ENCODE peak calls at places on chromosomes 11 and 22, in six cellular contexts. One of them, this sample, is unnamed.

GRCh38 chr11:64558065-64558745 is 32.8 kb upstream of the SLC22A12 start:
- DNase-seq in PC-3: no peak
- DNase-seq in MCF 10A: no peak
- DNase-seq in RWPE2: peak
- DNase-seq in endothelial cell of umbilical vein: no peak
- DNase-seq in lung: no peak
- DNase-seq in this sample: no peak

GRCh38 chr11:44774131-44774530 is 47.4 kb downstream of the TSPAN18 start:
- DNase-seq in PC-3: no peak
- DNase-seq in MCF 10A: no peak
- DNase-seq in RWPE2: no peak
- DNase-seq in endothelial cell of umbilical vein: peak
- DNase-seq in lung: no peak
- DNase-seq in this sample: no peak

GRCh38 chr11:78833237-78833636 is 258.6 kb upstream of the NARS2 start:
- DNase-seq in PC-3: no peak
- DNase-seq in MCF 10A: no peak
- DNase-seq in RWPE2: no peak
- DNase-seq in endothelial cell of umbilical vein: no peak
- DNase-seq in lung: no peak
- DNase-seq in this sample: no peak

GRCh38 chr22:29072193-29072978 is 449 bp upstream of the KREMEN1 start:
- DNase-seq in PC-3: peak
- DNase-seq in MCF 10A: peak
- DNase-seq in RWPE2: peak
- DNase-seq in endothelial cell of umbilical vein: peak
- DNase-seq in lung: peak
- DNase-seq in this sample: peak

GRCh38 chr22:23121026-23121823 is 20.6 kb downstream of the RSPH14 start:
- DNase-seq in PC-3: no peak
- DNase-seq in MCF 10A: no peak
- DNase-seq in RWPE2: no peak
- DNase-seq in endothelial cell of umbilical vein: no peak
- DNase-seq in lung: no peak
- DNase-seq in this sample: no peak

GRCh38 chr22:40890881-40891280 is 29.0 kb upstream of the DNAJB7 start:
- DNase-seq in PC-3: no peak
- DNase-seq in MCF 10A: peak
- DNase-seq in RWPE2: no peak
- DNase-seq in endothelial cell of umbilical vein: no peak
- DNase-seq in lung: no peak
- DNase-seq in this sample: no peak

GRCh38 chr11:80155412-80156017 is 714.7 kb upstream of the TENM4 start:
- DNase-seq in PC-3: peak
- DNase-seq in MCF 10A: peak
- DNase-seq in RWPE2: no peak
- DNase-seq in endothelial cell of umbilical vein: peak
- DNase-seq in lung: no peak
- DNase-seq in this sample: peak

GRCh38 chr11:30586251-30587144 is at the start of gene MPPED2:
- DNase-seq in PC-3: no peak
- DNase-seq in MCF 10A: no peak
- DNase-seq in RWPE2: no peak
- DNase-seq in endothelial cell of umbilical vein: no peak
- DNase-seq in lung: no peak
- DNase-seq in this sample: peak

GRCh38 chr11:68009391-68010000 is 631 bp upstream of the ALDH3B1 start:
- DNase-seq in PC-3: peak
- DNase-seq in MCF 10A: peak
- DNase-seq in RWPE2: no peak
- DNase-seq in endothelial cell of umbilical vein: peak
- DNase-seq in lung: no peak
- DNase-seq in this sample: no peak

GRCh38 chr11:10748241-10748640 is 2.8 kb upstream of the CTR9 start:
- DNase-seq in PC-3: no peak
- DNase-seq in MCF 10A: no peak
- DNase-seq in RWPE2: no peak
- DNase-seq in endothelial cell of umbilical vein: no peak
- DNase-seq in lung: no peak
- DNase-seq in this sample: no peak

DNA sequence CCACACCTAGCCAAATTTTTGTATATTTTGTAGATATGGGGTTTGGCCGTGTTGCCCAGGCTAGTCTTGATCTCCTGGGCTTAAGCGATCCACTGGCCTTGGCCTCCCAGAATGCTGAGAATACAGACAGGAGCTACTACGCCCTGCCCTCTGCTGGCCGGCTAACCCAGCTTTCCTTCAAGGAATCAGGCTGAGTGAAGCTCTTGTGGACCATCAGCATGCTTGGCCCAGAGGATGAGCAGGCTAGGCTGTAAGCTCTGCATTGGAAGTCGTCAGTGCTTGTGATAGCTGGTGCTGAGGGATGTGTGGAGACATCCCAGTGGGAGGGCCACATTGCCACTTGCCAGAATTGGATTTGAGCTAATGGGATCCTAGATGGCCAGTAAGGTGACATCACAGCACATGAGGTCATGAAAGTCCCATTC is 60.6 kb downstream of the MED15 start:
- DNase-seq in PC-3: peak
- DNase-seq in MCF 10A: peak
- DNase-seq in RWPE2: no peak
- DNase-seq in endothelial cell of umbilical vein: no peak
- DNase-seq in lung: no peak
- DNase-seq in this sample: no peak
- TF ChIP-seq CTCF in PC-3: peak
- TF ChIP-seq CTCF in MCF 10A: peak
- TF ChIP-seq CTCF in RWPE2: peak
- TF ChIP-seq CTCF in endothelial cell of umbilical vein: peak
- TF ChIP-seq CTCF in lung: no peak
- TF ChIP-seq CTCF in this sample: peak

GRCh38 chr11:29530961-29531360 is 485.9 kb downstream of the KCNA4 start:
- DNase-seq in PC-3: no peak
- DNase-seq in MCF 10A: no peak
- DNase-seq in RWPE2: no peak
- DNase-seq in endothelial cell of umbilical vein: no peak
- DNase-seq in lung: no peak
- DNase-seq in this sample: no peak

GRCh38 chr11:29527391-29527936 is 489.4 kb downstream of the KCNA4 start:
- DNase-seq in PC-3: peak
- DNase-seq in MCF 10A: peak
- DNase-seq in RWPE2: no peak
- DNase-seq in endothelial cell of umbilical vein: peak
- DNase-seq in lung: no peak
- DNase-seq in this sample: no peak
- TF ChIP-seq CTCF in PC-3: peak
- TF ChIP-seq CTCF in MCF 10A: peak
- TF ChIP-seq CTCF in RWPE2: peak
- TF ChIP-seq CTCF in endothelial cell of umbilical vein: peak
- TF ChIP-seq CTCF in lung: no peak
- TF ChIP-seq CTCF in this sample: peak

GRCh38 chr11:62501432-62501891 is 45.1 kb downstream of the AHNAK start:
- DNase-seq in PC-3: no peak
- DNase-seq in MCF 10A: no peak
- DNase-seq in RWPE2: no peak
- DNase-seq in endothelial cell of umbilical vein: peak
- DNase-seq in lung: no peak
- DNase-seq in this sample: no peak

GRCh38 chr11:62497132-62497915 is 49.3 kb downstream of the AHNAK start:
- DNase-seq in PC-3: peak
- DNase-seq in MCF 10A: peak
- DNase-seq in RWPE2: no peak
- DNase-seq in endothelial cell of umbilical vein: peak
- DNase-seq in lung: no peak
- DNase-seq in this sample: no peak

GRCh38 chr11:62498492-62499286 is 47.9 kb downstream of the AHNAK start:
- DNase-seq in PC-3: no peak
- DNase-seq in MCF 10A: no peak
- DNase-seq in RWPE2: no peak
- DNase-seq in endothelial cell of umbilical vein: no peak
- DNase-seq in lung: no peak
- DNase-seq in this sample: no peak

GRCh38 chr11:62502030-62502730 is 44.4 kb downstream of the AHNAK start:
- DNase-seq in PC-3: no peak
- DNase-seq in MCF 10A: no peak
- DNase-seq in RWPE2: no peak
- DNase-seq in endothelial cell of umbilical vein: peak
- DNase-seq in lung: no peak
- DNase-seq in this sample: no peak

GRCh38 chr11:62500066-62501035 is 46.3 kb downstream of the AHNAK start:
- DNase-seq in PC-3: peak
- DNase-seq in MCF 10A: peak
- DNase-seq in RWPE2: peak
- DNase-seq in endothelial cell of umbilical vein: no peak
- DNase-seq in lung: no peak
- DNase-seq in this sample: no peak
- TF ChIP-seq CTCF in PC-3: no peak
- TF ChIP-seq CTCF in MCF 10A: no peak
- TF ChIP-seq CTCF in RWPE2: no peak
- TF ChIP-seq CTCF in endothelial cell of umbilical vein: no peak
- TF ChIP-seq CTCF in lung: no peak
- TF ChIP-seq CTCF in this sample: no peak

GRCh38 chr11:15011741-15012140 is 39.6 kb upstream of the CALCA start:
- DNase-seq in PC-3: no peak
- DNase-seq in MCF 10A: no peak
- DNase-seq in RWPE2: no peak
- DNase-seq in endothelial cell of umbilical vein: no peak
- DNase-seq in lung: no peak
- DNase-seq in this sample: no peak

GRCh38 chr11:15010860-15011259 is 38.7 kb upstream of the CALCA start:
- DNase-seq in PC-3: no peak
- DNase-seq in MCF 10A: no peak
- DNase-seq in RWPE2: no peak
- DNase-seq in endothelial cell of umbilical vein: no peak
- DNase-seq in lung: no peak
- DNase-seq in this sample: no peak

DNA sequence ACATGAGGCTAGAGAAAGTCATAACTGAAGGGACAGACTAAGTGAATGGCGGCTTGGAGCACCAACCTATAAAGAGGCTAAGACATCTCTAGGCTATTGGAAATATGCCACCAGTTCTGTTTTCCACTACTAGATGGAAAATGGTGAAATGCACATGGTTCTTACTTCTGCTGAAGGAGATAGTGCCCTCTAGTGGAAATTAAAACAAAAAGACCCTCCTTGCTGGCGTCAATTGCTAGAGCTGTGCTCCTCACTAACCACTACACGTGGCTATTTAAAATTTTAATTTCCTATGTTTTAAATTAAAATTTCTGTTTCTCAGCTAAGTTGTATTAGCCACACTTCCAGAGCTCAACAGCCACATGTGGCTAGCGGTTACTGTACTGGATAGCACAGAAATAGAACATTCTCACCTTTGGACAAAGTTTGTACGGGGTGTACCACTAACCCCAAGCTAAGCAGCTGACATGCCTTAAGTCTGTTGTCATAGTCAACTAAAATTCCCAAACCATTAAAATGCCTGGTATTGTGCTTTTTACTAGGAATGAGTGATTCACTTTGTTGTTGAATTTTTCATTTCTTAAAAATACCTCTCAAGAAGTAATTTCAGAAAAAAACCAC is 34.1 kb upstream of the CALCA start:
- DNase-seq in PC-3: peak
- DNase-seq in MCF 10A: peak
- DNase-seq in RWPE2: no peak
- DNase-seq in endothelial cell of umbilical vein: peak
- DNase-seq in lung: no peak
- DNase-seq in this sample: no peak
- TF ChIP-seq CTCF in PC-3: peak
- TF ChIP-seq CTCF in MCF 10A: peak
- TF ChIP-seq CTCF in RWPE2: peak
- TF ChIP-seq CTCF in endothelial cell of umbilical vein: peak
- TF ChIP-seq CTCF in lung: peak
- TF ChIP-seq CTCF in this sample: peak

GRCh38 chr22:50577697-50577986 is 585 bp downstream of the CPT1B start:
- DNase-seq in PC-3: no peak
- DNase-seq in MCF 10A: no peak
- DNase-seq in RWPE2: no peak
- DNase-seq in endothelial cell of umbilical vein: no peak
- DNase-seq in lung: no peak
- DNase-seq in this sample: no peak

GRCh38 chr22:50574383-50574755 is 3.9 kb downstream of the CPT1B start:
- DNase-seq in PC-3: no peak
- DNase-seq in MCF 10A: no peak
- DNase-seq in RWPE2: no peak
- DNase-seq in endothelial cell of umbilical vein: no peak
- DNase-seq in lung: no peak
- DNase-seq in this sample: no peak

GRCh38 chr22:50575426-50575941 is 2.7 kb downstream of the CPT1B start:
- DNase-seq in PC-3: no peak
- DNase-seq in MCF 10A: no peak
- DNase-seq in RWPE2: no peak
- DNase-seq in endothelial cell of umbilical vein: no peak
- DNase-seq in lung: no peak
- DNase-seq in this sample: no peak

GRCh38 chr22:50576806-50577696 is 1.2 kb downstream of the CPT1B start:
- DNase-seq in PC-3: no peak
- DNase-seq in MCF 10A: no peak
- DNase-seq in RWPE2: no peak
- DNase-seq in endothelial cell of umbilical vein: no peak
- DNase-seq in lung: no peak
- DNase-seq in this sample: no peak

GRCh38 chr22:50576070-50576469 is 2.2 kb downstream of the CPT1B start:
- DNase-seq in PC-3: peak
- DNase-seq in MCF 10A: peak
- DNase-seq in RWPE2: no peak
- DNase-seq in endothelial cell of umbilical vein: peak
- DNase-seq in lung: no peak
- DNase-seq in this sample: peak
- TF ChIP-seq CTCF in PC-3: peak
- TF ChIP-seq CTCF in MCF 10A: peak
- TF ChIP-seq CTCF in RWPE2: peak
- TF ChIP-seq CTCF in endothelial cell of umbilical vein: peak
- TF ChIP-seq CTCF in lung: no peak
- TF ChIP-seq CTCF in this sample: peak

DNA sequence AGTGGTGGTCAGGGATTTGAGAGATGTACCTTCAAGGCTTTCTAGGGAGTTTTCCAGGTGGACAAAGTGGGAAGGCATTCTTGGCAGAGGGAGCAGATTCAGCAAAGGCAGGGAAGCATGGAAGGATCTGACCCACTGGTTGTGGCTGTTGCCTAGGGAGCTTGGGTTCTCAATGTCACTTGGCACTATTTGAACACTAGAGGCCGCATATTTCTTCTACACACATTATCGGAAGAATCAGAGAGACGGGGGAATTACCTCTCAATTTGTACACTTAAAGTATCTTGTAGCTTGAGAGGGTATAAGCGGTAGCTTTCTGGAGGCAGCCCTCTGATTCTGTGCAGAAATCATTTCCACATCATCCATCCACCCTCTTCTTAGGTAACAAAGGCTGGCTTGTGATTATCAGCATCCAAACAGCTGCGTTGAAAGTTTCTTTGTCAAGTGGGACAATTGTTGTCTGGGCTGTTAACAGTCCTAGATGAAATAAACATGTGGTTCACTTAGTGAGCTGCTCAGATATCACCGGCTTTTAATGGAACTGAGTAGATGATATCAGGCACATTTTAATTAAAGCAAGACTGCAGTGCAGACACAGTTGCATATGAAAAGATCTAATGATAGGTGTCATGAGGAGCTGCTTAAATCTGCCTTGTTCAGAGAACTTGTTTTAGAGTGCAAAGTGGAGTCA is 2.6 kb downstream of the NELL1 start:
- DNase-seq in PC-3: peak
- DNase-seq in MCF 10A: peak
- DNase-seq in RWPE2: no peak
- DNase-seq in endothelial cell of umbilical vein: no peak
- DNase-seq in lung: no peak
- DNase-seq in this sample: no peak
- TF ChIP-seq CTCF in PC-3: peak
- TF ChIP-seq CTCF in MCF 10A: no peak
- TF ChIP-seq CTCF in RWPE2: no peak
- TF ChIP-seq CTCF in endothelial cell of umbilical vein: no peak
- TF ChIP-seq CTCF in lung: no peak
- TF ChIP-seq CTCF in this sample: peak